ENCODE peak calls at places on chromosomes 11 and 22, in four cellular contexts. G is fibroblast of pulmonary artery, U is retinal pigment epithelial cell, F is omental fat pad. L is an unnamed sample.

GRCh38 chr11:112769170-112769569 is 192.1 kb upstream of the NCAM1 start:
- DNase-seq in G (no peak), U (no peak), F (no peak), L (no peak)

GRCh38 chr22:28795932-28796856 is 4.2 kb downstream of the XBP1 start:
- DNase-seq in G (no peak), U (no peak), F (no peak), L (no peak)

GRCh38 chr11:36375348-36376314 is 79.5 kb downstream of the PRR5L start:
- DNase-seq in G (no peak), U (no peak), F (no peak), L (no peak)

GRCh38 chr11:127451852-127452251 is 451.3 kb upstream of the KIRREL3 start:
- DNase-seq in G (no peak), U (no peak), F (no peak), L (no peak)

GRCh38 chr11:2260491-2261364 is 9.7 kb downstream of the ASCL2 start:
- DNase-seq in G (no peak), U (no peak), F (no peak), L (no peak)

GRCh38 chr22:50010676-50011446 is 1.7 kb downstream of the IL17REL start:
- DNase-seq in G (no peak), U (no peak), F (no peak), L (peak)

GRCh38 chr11:111698852-111699559 is 67.2 kb downstream of the PPP2R1B start:
- DNase-seq in G (peak), U (no peak), F (no peak), L (no peak)

GRCh38 chr22:27105142-27106025 is 448.0 kb downstream of the MIAT start:
- DNase-seq in G (peak), U (no peak), F (no peak), L (no peak)

GRCh38 chr22:40498454-40499186 is 128.2 kb downstream of the SGSM3 start:
- DNase-seq in G (peak), U (no peak), F (no peak), L (no peak)

GRCh38 chr11:134223066-134223465 is 701 bp downstream of the NCAPD3 start:
- DNase-seq in G (no peak), U (no peak), F (no peak), L (no peak)

GRCh38 chr22:33853200-33854097 is 66.8 kb downstream of the LARGE1 start:
- DNase-seq in G (peak), U (no peak), F (no peak), L (peak)

GRCh38 chr11:12196862-12197261 is 86.5 kb downstream of the MICAL2 start:
- DNase-seq in G (no peak), U (no peak), F (no peak), L (no peak)

GRCh38 chr11:88709567-88709966 is 356.2 kb downstream of the GRM5 start:
- DNase-seq in G (no peak), U (no peak), F (no peak), L (no peak)

GRCh38 chr11:831132-831864 is 1.5 kb upstream of the CD151 start:
- DNase-seq in G (no peak), U (peak), F (no peak), L (no peak)

GRCh38 chr11:60251485-60252207 is 8.7 kb upstream of the MS4A4E start:
- DNase-seq in G (peak), U (no peak), F (no peak), L (peak)

GRCh38 chr11:123055132-123055924 is 6.6 kb downstream of the HSPA8 start:
- DNase-seq in G (no peak), U (no peak), F (no peak), L (no peak)

GRCh38 chr11:45886816-45887520 is 1.5 kb downstream of the MAPK8IP1 start:
- DNase-seq in G (no peak), U (no peak), F (no peak), L (no peak)

GRCh38 chr22:38284042-38284402 is 11.2 kb upstream of the TMEM184B start:
- DNase-seq in G (peak), U (no peak), F (no peak), L (no peak)

GRCh38 chr11:116890193-116890592 is 52.8 kb upstream of the APOA1 start:
- DNase-seq in G (peak), U (no peak), F (no peak), L (peak)

GRCh38 chr11:112398798-112399197 is 138.1 kb upstream of the PLET1 start:
- DNase-seq in G (no peak), U (no peak), F (no peak), L (no peak)

GRCh38 chr11:125627236-125627910 is 2.4 kb downstream of the CHEK1 start:
- DNase-seq in G (peak), U (no peak), F (no peak), L (no peak)

GRCh38 chr11:79090191-79090590 is 350.6 kb downstream of the TENM4 start:
- DNase-seq in G (no peak), U (no peak), F (no peak), L (no peak)

GRCh38 chr11:96178014-96178745 is 164.8 kb downstream of the MAML2 start:
- DNase-seq in G (no peak), U (no peak), F (no peak), L (no peak)

GRCh38 chr11:110134120-110134519 is 40.9 kb downstream of the ZC3H12C start:
- DNase-seq in G (peak), U (peak), F (no peak), L (no peak)

GRCh38 chr11:124657922-124658321 is 15.6 kb downstream of the SIAE start:
- DNase-seq in G (no peak), U (no peak), F (no peak), L (no peak)

GRCh38 chr22:50112151-50113118 is 22.6 kb downstream of the MOV10L1 start:
- DNase-seq in G (peak), U (peak), F (no peak), L (no peak)

GRCh38 chr11:64123102-64123434 is 42.8 kb downstream of the MACROD1 start:
- DNase-seq in G (no peak), U (no peak), F (no peak), L (no peak)

GRCh38 chr11:108483163-108483562 is 15.0 kb downstream of the POGLUT3 start:
- DNase-seq in G (no peak), U (no peak), F (no peak), L (no peak)

GRCh38 chr11:99257131-99257530 is 236.4 kb downstream of the CNTN5 start:
- DNase-seq in G (peak), U (no peak), F (no peak), L (no peak)

GRCh38 chr11:32016111-32016510 is 74.8 kb upstream of the RCN1 start:
- DNase-seq in G (no peak), U (no peak), F (no peak), L (no peak)

GRCh38 chr11:129973068-129973467 is 29.6 kb downstream of the PRDM10 start:
- DNase-seq in G (no peak), U (no peak), F (no peak), L (peak)

GRCh38 chr22:39416319-39416718 is 16.7 kb downstream of the TAB1 start:
- DNase-seq in G (no peak), U (no peak), F (no peak), L (no peak)

GRCh38 chr11:131695889-131696429 is 325.5 kb downstream of the NTM start:
- DNase-seq in G (peak), U (no peak), F (no peak), L (no peak)

GRCh38 chr11:31813961-31814868 is 3.1 kb upstream of the PAX6 start:
- DNase-seq in G (no peak), U (no peak), F (no peak), L (peak)

GRCh38 chr22:27842994-27843431 is 41.5 kb upstream of the MN1 start:
- DNase-seq in G (no peak), U (no peak), F (no peak), L (no peak)

GRCh38 chr11:74842967-74843366 is 94.3 kb downstream of the RNF169 start:
- DNase-seq in G (no peak), U (no peak), F (no peak), L (no peak)
- TF ChIP-seq CTCF in G (no peak), U (peak), F (no peak), L (peak)

DNA sequence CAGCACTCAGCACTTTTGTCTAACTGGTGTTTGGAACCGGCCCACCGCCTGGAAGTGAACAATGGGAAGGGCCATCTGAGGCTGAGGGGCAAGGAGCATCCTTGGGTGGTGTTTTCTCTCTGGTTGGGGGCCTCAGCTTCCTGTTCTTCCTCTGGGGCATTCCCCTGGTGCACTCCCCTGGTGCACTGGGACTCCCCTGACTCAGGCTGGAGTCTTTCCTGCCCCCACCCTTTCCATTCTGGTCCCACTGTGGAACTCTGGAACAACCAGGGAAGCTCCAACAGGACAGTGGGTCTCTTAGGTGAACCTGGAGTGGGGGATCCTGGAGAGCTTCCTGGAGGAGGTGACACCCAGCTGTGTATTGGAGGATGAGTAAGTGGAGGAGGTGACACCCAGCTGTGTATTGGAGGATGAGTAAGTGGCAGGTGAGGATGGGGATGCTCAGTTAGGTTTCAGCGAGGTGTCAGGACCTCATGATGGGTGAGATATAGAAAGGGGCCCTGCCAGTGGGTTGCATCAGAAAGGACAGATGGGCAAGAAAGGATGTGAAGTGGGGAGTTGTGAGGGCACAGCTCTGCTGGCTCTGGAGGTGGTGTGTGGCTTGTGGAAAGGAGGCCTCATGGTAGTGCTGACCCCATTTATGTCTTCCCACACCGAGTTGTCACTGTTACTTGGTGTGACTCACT is 132.1 kb downstream of the OSBP2 start:
- DNase-seq in G (no peak), U (no peak), F (no peak), L (peak)
- TF ChIP-seq CTCF in G (no peak), U (no peak), F (no peak), L (no peak)

DNA sequence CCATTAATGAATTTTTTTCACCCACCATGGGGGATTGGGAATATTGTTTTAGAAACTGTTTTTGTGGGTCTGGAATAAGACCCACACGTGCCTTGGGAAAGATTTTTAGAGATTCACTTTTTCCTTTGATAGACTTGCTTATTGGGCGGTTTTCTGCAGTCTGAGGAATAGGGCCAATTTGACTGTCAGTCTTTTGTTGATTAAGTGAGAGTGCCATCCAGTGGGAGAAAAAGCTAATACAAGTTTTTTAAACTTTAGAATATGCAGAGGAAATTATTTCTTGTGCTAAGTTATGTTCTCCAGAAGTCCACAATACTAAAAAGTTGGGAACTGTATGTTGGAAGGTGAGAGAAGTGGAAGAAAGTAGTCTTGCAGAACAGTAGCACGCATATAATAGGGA is 56.1 kb downstream of the PRMT3 start:
- DNase-seq in G (peak), U (peak), F (no peak), L (no peak)
- TF ChIP-seq CTCF in G (peak), U (peak), F (no peak), L (no peak)

DNA sequence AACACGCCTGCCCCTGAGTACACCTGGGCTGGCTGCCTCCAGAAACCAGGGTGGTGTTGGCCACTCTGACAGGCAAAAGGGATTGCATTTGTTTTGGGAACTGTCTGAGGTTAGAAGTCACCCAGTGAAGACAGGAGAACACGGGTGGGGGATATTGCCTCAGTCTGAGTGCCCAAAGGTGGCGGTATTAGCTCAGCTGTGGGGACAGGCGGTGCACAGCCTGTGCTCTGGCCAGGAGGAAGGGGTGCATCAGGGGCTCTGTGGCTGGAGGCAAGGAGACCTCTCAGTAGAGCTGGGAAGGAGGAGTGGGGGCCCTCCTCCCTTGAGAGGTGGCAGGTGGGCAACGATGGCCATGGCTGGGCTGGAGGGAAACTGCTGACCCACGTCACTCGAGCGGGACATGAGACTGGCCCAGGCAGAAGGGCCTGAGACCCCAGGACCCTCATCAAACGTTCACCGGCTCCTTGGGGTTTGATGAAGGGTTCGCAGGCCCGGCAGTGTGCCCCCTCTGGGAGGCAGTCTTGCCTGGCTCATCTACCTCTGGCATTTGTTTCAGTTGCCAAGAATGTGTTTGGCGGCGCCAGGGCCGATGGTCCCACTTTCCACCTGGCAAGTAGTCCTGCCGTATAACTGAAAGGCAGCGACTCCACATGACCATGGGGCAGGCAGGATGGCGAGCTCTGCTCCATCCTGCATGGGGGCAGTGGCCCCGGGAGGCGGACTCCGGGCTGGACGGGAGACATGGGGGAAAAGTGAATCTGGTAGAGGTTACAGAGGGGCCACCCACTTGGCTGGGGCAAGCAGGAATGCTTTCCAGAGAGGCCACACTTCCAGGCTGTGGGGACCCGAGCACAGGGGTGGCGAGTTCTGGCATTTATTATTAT is 52.8 kb upstream of the SMIM38 start:
- DNase-seq in G (no peak), U (no peak), F (no peak), L (no peak)
- TF ChIP-seq CTCF in G (no peak), U (peak), F (no peak), L (no peak)

GRCh38 chr11:67373916-67374570 is 645 bp upstream of the CLCF1 start:
- DNase-seq in G (peak), U (peak), F (peak), L (peak)
- TF ChIP-seq CTCF in G (peak), U (peak), F (no peak), L (peak)

GRCh38 chr22:41906822-41907221 is 8.1 kb downstream of the SHISA8 start:
- DNase-seq in G (no peak), U (no peak), F (no peak), L (no peak)

GRCh38 chr22:41902932-41903421 is 11.9 kb downstream of the SHISA8 start:
- DNase-seq in G (no peak), U (no peak), F (no peak), L (no peak)

GRCh38 chr22:41905411-41906202 is 9.3 kb downstream of the SHISA8 start:
- DNase-seq in G (no peak), U (no peak), F (no peak), L (no peak)

GRCh38 chr22:41902016-41902415 is 12.9 kb downstream of the SHISA8 start:
- DNase-seq in G (no peak), U (no peak), F (no peak), L (no peak)

GRCh38 chr22:41904450-41905410 is 10.1 kb downstream of the SHISA8 start:
- DNase-seq in G (no peak), U (no peak), F (no peak), L (no peak)
- TF ChIP-seq CTCF in G (no peak), U (no peak), F (no peak), L (no peak)

GRCh38 chr11:114400222-114400973 is at the start of the genes C11orf71 and RBM7:
- DNase-seq in G (peak), U (peak), F (peak), L (peak)
- TF ChIP-seq CTCF in G (no peak), U (peak), F (no peak), L (no peak)

GRCh38 chr11:6612816-6613136 is 760 bp upstream of the TAF10 start:
- DNase-seq in G (no peak), U (no peak), F (no peak), L (no peak)
- TF ChIP-seq CTCF in G (peak), U (peak), F (no peak), L (peak)

DNA sequence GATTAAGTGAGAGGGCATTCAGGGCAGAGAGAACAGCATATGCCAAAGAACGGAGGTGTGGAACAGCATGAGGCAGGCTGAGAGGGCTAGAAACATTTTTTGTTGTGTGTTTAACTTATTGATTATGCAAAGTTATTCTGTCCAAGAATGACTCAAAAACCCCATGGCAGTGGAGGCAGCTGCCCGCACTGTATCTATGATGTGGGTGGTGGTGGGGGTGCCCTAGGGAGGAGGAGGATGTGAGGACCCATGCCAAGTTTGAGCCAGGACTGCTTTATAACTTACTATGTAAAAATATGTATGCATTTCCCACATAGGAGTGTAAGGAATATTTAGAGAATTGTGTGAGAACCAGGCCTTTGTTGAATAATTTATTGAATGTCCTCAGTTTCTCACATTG is 85.4 kb upstream of the GNAZ start:
- DNase-seq in G (no peak), U (no peak), F (no peak), L (no peak)
- TF ChIP-seq CTCF in G (no peak), U (no peak), F (no peak), L (no peak)

GRCh38 chr11:66281001-66281400 is 3.0 kb downstream of the CNIH2 start:
- DNase-seq in G (no peak), U (no peak), F (no peak), L (no peak)

GRCh38 chr11:66281776-66282467 is 3.9 kb downstream of the CNIH2 start:
- DNase-seq in G (no peak), U (no peak), F (no peak), L (no peak)

GRCh38 chr11:66278396-66279091 is 569 bp downstream of the CNIH2 start:
- DNase-seq in G (peak), U (no peak), F (no peak), L (peak)

GRCh38 chr11:66279092-66279797 is 1.3 kb downstream of the CNIH2 start:
- DNase-seq in G (no peak), U (no peak), F (no peak), L (no peak)

GRCh38 chr11:66280428-66280827 is 2.5 kb downstream of the CNIH2 start:
- DNase-seq in G (no peak), U (no peak), F (no peak), L (no peak)
- TF ChIP-seq CTCF in G (no peak), U (no peak), F (no peak), L (no peak)

L was measured in GM20000.